ENCODE peak calls at places on chromosomes 12 and 14, in nine cellular contexts. I, O, J, D, G, X, W, R and S are unnamed samples.

GRCh38 chr12:70933133-70933532 is 12.6 kb upstream of the PTPRR start:
- DNase-seq in O (no peak), R (no peak), X (no peak), J (no peak), D (no peak), G (no peak), I (no peak), W (no peak), S (no peak)

GRCh38 chr12:14577344-14577743 is 9.7 kb upstream of the PLBD1 start:
- DNase-seq in G (no peak), X (peak; percentile 41), I (no peak), J (no peak), W (no peak), R (no peak), D (no peak), O (no peak), S (no peak)

GRCh38 chr14:104515059-104515810 is 64.3 kb upstream of the C14orf180 start:
- DNase-seq in O (no peak), W (no peak), X (no peak), G (no peak), J (no peak), I (no peak), D (no peak), R (no peak), S (peak; percentile 31)

GRCh38 chr14:101124860-101125259 is 221.3 kb upstream of the RTL1 start:
- DNase-seq in I (no peak), G (no peak), R (no peak), W (no peak), D (no peak), J (no peak), X (no peak), O (no peak), S (no peak)

GRCh38 chr12:48954061-48954460 is 3.2 kb downstream of the ARF3 start:
- DNase-seq in I (no peak), D (no peak), O (no peak), X (no peak), J (no peak), R (no peak), W (no peak), G (no peak), S (no peak)

GRCh38 chr12:124311292-124312109 is 16.6 kb downstream of the RFLNA start:
- DNase-seq in D (no peak), X (no peak), J (no peak), G (no peak), I (no peak), W (no peak), O (no peak), R (no peak), S (no peak)

GRCh38 chr14:92985521-92985920 is 62.6 kb downstream of the CHGA start:
- DNase-seq in I (no peak), X (no peak), G (no peak), W (no peak), O (no peak), R (no peak), J (no peak), D (no peak), S (no peak)

GRCh38 chr12:58302487-58303011 is 361.2 kb downstream of the ATP23 start:
- DNase-seq in X (peak; percentile 79), J (no peak), I (no peak), D (no peak), W (peak; percentile 40), O (peak; percentile 88), G (no peak), R (no peak), S (no peak)

GRCh38 chr14:72726444-72726843 is 167.5 kb downstream of the DPF3 start:
- DNase-seq in D (no peak), R (no peak), I (no peak), X (peak; percentile 87), O (no peak), G (no peak), W (no peak), J (no peak), S (no peak)

GRCh38 chr12:87671757-87672156 is 357.4 kb downstream of the C12orf50 start:
- DNase-seq in J (no peak), I (no peak), O (no peak), W (no peak), R (no peak), X (no peak), D (no peak), G (no peak), S (no peak)

GRCh38 chr12:28710882-28711281 is 438.2 kb upstream of the FAR2 start:
- DNase-seq in J (no peak), R (no peak), D (no peak), X (peak; percentile 59), O (peak; percentile 98), W (no peak), I (no peak), G (no peak), S (no peak)
- H3K27ac ChIP-seq in J (no peak overlapping the region), R (no peak overlapping the region), D (no peak overlapping the region), X (no peak overlapping the region), O (peak overlapping the region; percentile 17), W (no peak overlapping the region), I (no peak overlapping the region), G (no peak overlapping the region), S (no peak overlapping the region)

GRCh38 chr12:64893961-64894360 is 69.5 kb downstream of the TBC1D30 start:
- DNase-seq in G (no peak), I (no peak), X (peak; percentile 42), O (peak; percentile 93), W (no peak), R (no peak), J (no peak), D (no peak), S (no peak)
- H3K27ac ChIP-seq in G (no peak overlapping the region), I (no peak overlapping the region), X (no peak overlapping the region), O (peak overlapping the region; percentile 74), W (no peak overlapping the region), R (no peak overlapping the region), J (no peak overlapping the region), D (no peak overlapping the region), S (no peak overlapping the region)

DNA sequence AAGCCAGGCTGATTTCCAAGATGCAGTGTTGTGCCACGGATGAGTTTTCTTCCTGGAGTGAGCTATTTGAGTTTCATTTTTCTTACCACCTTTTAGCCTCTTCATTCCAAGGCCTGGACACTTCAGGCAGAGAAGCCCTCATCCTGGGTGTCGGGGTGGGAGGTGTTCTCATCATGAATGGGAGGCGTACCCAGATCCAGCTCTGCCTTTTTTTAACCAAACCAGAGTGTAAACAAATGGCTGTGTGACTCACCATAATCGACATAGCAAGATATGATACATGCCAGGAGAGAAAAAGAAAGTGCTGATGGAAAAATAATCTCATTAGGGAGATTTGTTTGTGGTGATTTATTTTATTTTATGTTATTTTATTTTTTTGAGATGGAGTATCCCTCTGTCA is 80.0 kb downstream of the ARF6 start:
- DNase-seq in X (peak; percentile 94), D (no peak), I (peak; percentile 38), W (peak; percentile 64), R (peak; percentile 13), J (no peak), G (no peak), O (peak; percentile 97), S (peak; percentile 54)
- H3K27ac ChIP-seq in X (peak overlapping the region; percentile 83), D (no peak overlapping the region), I (peak overlapping the region; percentile 74), W (peak overlapping the region; percentile 63), R (peak overlapping the region; percentile 73), J (no peak overlapping the region), G (no peak overlapping the region), O (peak overlapping the region; percentile 95), S (peak overlapping the region; percentile 62)

GRCh38 chr12:92702754-92703679 is at the start of gene PLEKHG7:
- DNase-seq in D (no peak), O (no peak), W (peak; percentile 53), J (no peak), I (no peak), G (no peak), R (no peak), X (no peak), S (no peak)
- H3K27ac ChIP-seq in D (no peak within 1 kb of the TSS), O (no peak within 1 kb of the TSS), W (peak within 1 kb of the TSS; percentile 78), J (no peak within 1 kb of the TSS), I (no peak within 1 kb of the TSS), G (no peak within 1 kb of the TSS), R (no peak within 1 kb of the TSS), X (no peak within 1 kb of the TSS), S (no peak within 1 kb of the TSS)

DNA sequence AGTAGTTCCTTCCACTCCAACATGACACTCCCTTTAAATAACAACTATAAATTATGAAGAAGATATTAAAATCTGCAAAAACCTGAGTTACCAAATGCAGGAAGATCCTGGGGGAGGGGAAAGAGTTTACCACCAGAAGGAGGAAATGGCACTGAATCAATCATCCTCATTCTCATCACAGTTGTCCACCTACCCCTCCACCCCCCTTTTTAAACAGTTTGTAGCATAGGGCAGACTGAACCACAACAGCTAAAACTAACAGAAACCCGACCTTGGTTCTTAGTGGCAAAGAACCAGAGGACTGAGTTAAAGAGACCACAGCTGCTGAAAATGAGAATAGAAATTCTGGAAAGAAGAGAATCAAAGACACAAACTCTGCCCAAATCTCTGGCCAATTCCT is 189.5 kb downstream of the MED13L start:
- DNase-seq in X (no peak), J (no peak), R (no peak), D (no peak), W (no peak), O (no peak), G (no peak), I (no peak), S (no peak)
- H3K27ac ChIP-seq in X (no peak overlapping the region), J (no peak overlapping the region), R (no peak overlapping the region), D (peak overlapping the region; percentile 17), W (no peak overlapping the region), O (no peak overlapping the region), G (no peak overlapping the region), I (no peak overlapping the region), S (no peak overlapping the region)

GRCh38 chr12:131921866-131922769 is 7.0 kb upstream of the PUS1 start:
- DNase-seq in J (no peak), X (no peak), D (no peak), G (no peak), W (no peak), I (no peak), O (no peak), R (no peak), S (peak; percentile 19)
- H3K27ac ChIP-seq in J (no peak overlapping the region), X (no peak overlapping the region), D (no peak overlapping the region), G (peak overlapping the region; percentile 44), W (no peak overlapping the region), I (no peak overlapping the region), O (no peak overlapping the region), R (no peak overlapping the region), S (no peak overlapping the region)

GRCh38 chr12:104305349-104305748 is 1.8 kb downstream of the EID3 start:
- DNase-seq in W (no peak), D (no peak), X (no peak), J (no peak), G (no peak), O (no peak), R (no peak), I (no peak), S (no peak)
- H3K27ac ChIP-seq in W (no peak overlapping the region), D (no peak overlapping the region), X (no peak overlapping the region), J (no peak overlapping the region), G (no peak overlapping the region), O (no peak overlapping the region), R (no peak overlapping the region), I (no peak overlapping the region), S (no peak overlapping the region)